ENCODE peak calls at places on chromosomes 6 and 20, in six cellular contexts. One of them, this sample, is unnamed. For H3K27me3, the result is how much of the 10 kb centered on the place peaks cover.

GRCh38 chr20:1920826-1921225 is 25.6 kb downstream of the SIRPA start:
- DNase-seq in Panc1: no peak
- DNase-seq in body of pancreas: no peak
- DNase-seq in upper lobe of right lung: no peak
- DNase-seq in heart left ventricle: no peak
- DNase-seq in upper lobe of left lung: no peak
- DNase-seq in this sample: no peak

GRCh38 chr20:23285536-23285935 is 65.1 kb upstream of the NXT1 start:
- DNase-seq in Panc1: no peak
- DNase-seq in body of pancreas: no peak
- DNase-seq in upper lobe of right lung: no peak
- DNase-seq in heart left ventricle: no peak
- DNase-seq in upper lobe of left lung: no peak
- DNase-seq in this sample: no peak

GRCh38 chr20:13552061-13552460 is 86.7 kb downstream of the TASP1 start:
- DNase-seq in Panc1: no peak
- DNase-seq in body of pancreas: no peak
- DNase-seq in upper lobe of right lung: no peak
- DNase-seq in heart left ventricle: no peak
- DNase-seq in upper lobe of left lung: no peak
- DNase-seq in this sample: no peak

GRCh38 chr6:159833556-159833955 is 33.5 kb downstream of the PNLDC1 start:
- DNase-seq in Panc1: no peak
- DNase-seq in body of pancreas: no peak
- DNase-seq in upper lobe of right lung: no peak
- DNase-seq in heart left ventricle: no peak
- DNase-seq in upper lobe of left lung: no peak
- DNase-seq in this sample: no peak

GRCh38 chr6:26156105-26156849 is 69.0 kb downstream of the HFE start:
- DNase-seq in Panc1: peak
- DNase-seq in body of pancreas: peak
- DNase-seq in upper lobe of right lung: peak
- DNase-seq in heart left ventricle: peak
- DNase-seq in upper lobe of left lung: peak
- DNase-seq in this sample: peak

GRCh38 chr6:137155830-137156229 is 17.6 kb downstream of the IL22RA2 start:
- DNase-seq in Panc1: no peak
- DNase-seq in body of pancreas: no peak
- DNase-seq in upper lobe of right lung: no peak
- DNase-seq in heart left ventricle: no peak
- DNase-seq in upper lobe of left lung: no peak
- DNase-seq in this sample: no peak

GRCh38 chr6:157536218-157536534 is 155.2 kb downstream of the ZDHHC14 start:
- DNase-seq in Panc1: no peak
- DNase-seq in body of pancreas: no peak
- DNase-seq in upper lobe of right lung: no peak
- DNase-seq in heart left ventricle: no peak
- DNase-seq in upper lobe of left lung: no peak
- DNase-seq in this sample: no peak

GRCh38 chr20:19784511-19785172 is 26.6 kb downstream of the RIN2 start:
- DNase-seq in Panc1: peak
- DNase-seq in body of pancreas: peak
- DNase-seq in upper lobe of right lung: peak
- DNase-seq in heart left ventricle: peak
- DNase-seq in upper lobe of left lung: peak
- DNase-seq in this sample: peak

GRCh38 chr6:70849348-70850069 is 107.4 kb downstream of the B3GAT2 start:
- DNase-seq in Panc1: no peak
- DNase-seq in body of pancreas: no peak
- DNase-seq in upper lobe of right lung: no peak
- DNase-seq in heart left ventricle: no peak
- DNase-seq in upper lobe of left lung: no peak
- DNase-seq in this sample: no peak

GRCh38 chr6:68728580-68728979 is 93.5 kb downstream of the ADGRB3 start:
- DNase-seq in Panc1: no peak
- DNase-seq in body of pancreas: no peak
- DNase-seq in upper lobe of right lung: no peak
- DNase-seq in heart left ventricle: no peak
- DNase-seq in upper lobe of left lung: no peak
- DNase-seq in this sample: no peak

GRCh38 chr6:48474136-48474535 is 363.1 kb upstream of the PTCHD4 start:
- DNase-seq in Panc1: no peak
- DNase-seq in body of pancreas: no peak
- DNase-seq in upper lobe of right lung: no peak
- DNase-seq in heart left ventricle: no peak
- DNase-seq in upper lobe of left lung: no peak
- DNase-seq in this sample: no peak

GRCh38 chr6:130396722-130397121 is 30.9 kb downstream of the TMEM200A start:
- DNase-seq in Panc1: no peak
- DNase-seq in body of pancreas: no peak
- DNase-seq in upper lobe of right lung: no peak
- DNase-seq in heart left ventricle: no peak
- DNase-seq in upper lobe of left lung: no peak
- DNase-seq in this sample: no peak

GRCh38 chr6:9553002-9553401 is 861.9 kb downstream of the TFAP2A start:
- DNase-seq in Panc1: no peak
- DNase-seq in body of pancreas: no peak
- DNase-seq in upper lobe of right lung: no peak
- DNase-seq in heart left ventricle: no peak
- DNase-seq in upper lobe of left lung: no peak
- DNase-seq in this sample: no peak

GRCh38 chr6:14423955-14424354 is 306.4 kb downstream of the CD83 start:
- DNase-seq in Panc1: no peak
- DNase-seq in body of pancreas: no peak
- DNase-seq in upper lobe of right lung: no peak
- DNase-seq in heart left ventricle: no peak
- DNase-seq in upper lobe of left lung: no peak
- DNase-seq in this sample: no peak

GRCh38 chr20:45419188-45420091 is 3.5 kb downstream of the PIGT start:
- DNase-seq in Panc1: peak
- DNase-seq in body of pancreas: peak
- DNase-seq in upper lobe of right lung: no peak
- DNase-seq in heart left ventricle: peak
- DNase-seq in upper lobe of left lung: peak
- DNase-seq in this sample: peak

GRCh38 chr20:47400685-47401084 is 44.2 kb upstream of the ZMYND8 start:
- DNase-seq in Panc1: no peak
- DNase-seq in body of pancreas: no peak
- DNase-seq in upper lobe of right lung: no peak
- DNase-seq in heart left ventricle: no peak
- DNase-seq in upper lobe of left lung: no peak
- DNase-seq in this sample: no peak

GRCh38 chr6:116287668-116288282 is 8.0 kb upstream of the TSPYL1 start:
- DNase-seq in Panc1: peak
- DNase-seq in body of pancreas: no peak
- DNase-seq in upper lobe of right lung: no peak
- DNase-seq in heart left ventricle: no peak
- DNase-seq in upper lobe of left lung: no peak
- DNase-seq in this sample: no peak

GRCh38 chr6:81999826-82000225 is 247.3 kb upstream of the TENT5A start:
- DNase-seq in Panc1: no peak
- DNase-seq in body of pancreas: no peak
- DNase-seq in upper lobe of right lung: no peak
- DNase-seq in heart left ventricle: no peak
- DNase-seq in upper lobe of left lung: no peak
- DNase-seq in this sample: no peak

GRCh38 chr6:18293192-18293904 is 29.0 kb upstream of the DEK start:
- DNase-seq in Panc1: no peak
- DNase-seq in body of pancreas: no peak
- DNase-seq in upper lobe of right lung: no peak
- DNase-seq in heart left ventricle: no peak
- DNase-seq in upper lobe of left lung: no peak
- DNase-seq in this sample: no peak

GRCh38 chr20:36097331-36097730 is 57.2 kb upstream of the EPB41L1 start:
- DNase-seq in Panc1: no peak
- DNase-seq in body of pancreas: no peak
- DNase-seq in upper lobe of right lung: no peak
- DNase-seq in heart left ventricle: no peak
- DNase-seq in upper lobe of left lung: no peak
- DNase-seq in this sample: no peak

GRCh38 chr20:61435823-61436220 is 183.8 kb downstream of the CDH4 start:
- DNase-seq in Panc1: no peak
- DNase-seq in body of pancreas: no peak
- DNase-seq in upper lobe of right lung: peak
- DNase-seq in heart left ventricle: no peak
- DNase-seq in upper lobe of left lung: no peak
- DNase-seq in this sample: no peak

GRCh38 chr6:437042-437402 is 45.5 kb downstream of the IRF4 start:
- DNase-seq in Panc1: no peak
- DNase-seq in body of pancreas: no peak
- DNase-seq in upper lobe of right lung: no peak
- DNase-seq in heart left ventricle: no peak
- DNase-seq in upper lobe of left lung: no peak
- DNase-seq in this sample: no peak
- H3K4me3 ChIP-seq in Panc1: no peak
- H3K4me3 ChIP-seq in body of pancreas: no peak
- H3K4me3 ChIP-seq in upper lobe of right lung: no peak
- H3K4me3 ChIP-seq in heart left ventricle: no peak
- H3K4me3 ChIP-seq in upper lobe of left lung: no peak
- H3K4me3 ChIP-seq in this sample: no peak

DNA sequence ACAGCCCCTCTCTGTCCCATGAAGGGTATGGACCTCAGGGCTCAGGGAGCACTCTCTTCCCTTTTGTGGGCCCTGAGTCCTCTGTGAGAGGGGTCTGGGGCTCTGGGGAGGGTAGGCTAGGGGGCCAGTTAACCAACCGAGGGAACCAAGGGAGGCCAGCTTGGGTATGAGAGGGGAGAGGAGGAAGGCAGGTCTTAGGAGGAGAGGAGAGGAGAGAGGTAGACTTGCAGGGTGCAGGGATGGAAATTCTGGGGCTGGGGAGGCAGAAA is 720 bp downstream of the DUSP15 start:
- DNase-seq in Panc1: no peak
- DNase-seq in body of pancreas: no peak
- DNase-seq in upper lobe of right lung: no peak
- DNase-seq in heart left ventricle: no peak
- DNase-seq in upper lobe of left lung: no peak
- DNase-seq in this sample: no peak
- H3K27me3 ChIP-seq in Panc1: under half
- H3K27me3 ChIP-seq in body of pancreas: under half
- H3K27me3 ChIP-seq in upper lobe of right lung: under half
- H3K27me3 ChIP-seq in heart left ventricle: under half
- H3K27me3 ChIP-seq in upper lobe of left lung: under half
- H3K27me3 ChIP-seq in this sample: under half

GRCh38 chr6:108797951-108798671 is 50.1 kb upstream of the ARMC2 start:
- DNase-seq in Panc1: no peak
- DNase-seq in body of pancreas: peak
- DNase-seq in upper lobe of right lung: no peak
- DNase-seq in heart left ventricle: no peak
- DNase-seq in upper lobe of left lung: no peak
- DNase-seq in this sample: no peak

GRCh38 chr6:108796875-108797274 is 51.3 kb upstream of the ARMC2 start:
- DNase-seq in Panc1: no peak
- DNase-seq in body of pancreas: peak
- DNase-seq in upper lobe of right lung: no peak
- DNase-seq in heart left ventricle: no peak
- DNase-seq in upper lobe of left lung: no peak
- DNase-seq in this sample: no peak

GRCh38 chr6:108795814-108796213 is 52.4 kb upstream of the ARMC2 start:
- DNase-seq in Panc1: no peak
- DNase-seq in body of pancreas: no peak
- DNase-seq in upper lobe of right lung: no peak
- DNase-seq in heart left ventricle: no peak
- DNase-seq in upper lobe of left lung: no peak
- DNase-seq in this sample: no peak

GRCh38 chr6:108793449-108794134 is 54.6 kb upstream of the ARMC2 start:
- DNase-seq in Panc1: no peak
- DNase-seq in body of pancreas: no peak
- DNase-seq in upper lobe of right lung: no peak
- DNase-seq in heart left ventricle: no peak
- DNase-seq in upper lobe of left lung: no peak
- DNase-seq in this sample: no peak

GRCh38 chr6:108795122-108795521 is 53.1 kb upstream of the ARMC2 start:
- DNase-seq in Panc1: no peak
- DNase-seq in body of pancreas: no peak
- DNase-seq in upper lobe of right lung: no peak
- DNase-seq in heart left ventricle: no peak
- DNase-seq in upper lobe of left lung: no peak
- DNase-seq in this sample: no peak
- H3K27ac ChIP-seq in Panc1: no peak
- H3K27ac ChIP-seq in body of pancreas: no peak
- H3K27ac ChIP-seq in upper lobe of right lung: no peak
- H3K27ac ChIP-seq in heart left ventricle: no peak
- H3K27ac ChIP-seq in upper lobe of left lung: no peak
- H3K27ac ChIP-seq in this sample: no peak

GRCh38 chr6:31713991-31714684 is 1.0 kb upstream of the LY6G6D start:
- DNase-seq in Panc1: no peak
- DNase-seq in body of pancreas: no peak
- DNase-seq in upper lobe of right lung: no peak
- DNase-seq in heart left ventricle: no peak
- DNase-seq in upper lobe of left lung: no peak
- DNase-seq in this sample: no peak

GRCh38 chr6:31711233-31711632 is 3.9 kb upstream of the LY6G6D start:
- DNase-seq in Panc1: no peak
- DNase-seq in body of pancreas: no peak
- DNase-seq in upper lobe of right lung: no peak
- DNase-seq in heart left ventricle: no peak
- DNase-seq in upper lobe of left lung: no peak
- DNase-seq in this sample: no peak

GRCh38 chr6:31715022-31715683 is at the start of gene LY6G6D:
- DNase-seq in Panc1: no peak
- DNase-seq in body of pancreas: no peak
- DNase-seq in upper lobe of right lung: no peak
- DNase-seq in heart left ventricle: no peak
- DNase-seq in upper lobe of left lung: no peak
- DNase-seq in this sample: no peak

GRCh38 chr6:31712296-31712695 is 2.9 kb upstream of the LY6G6D start:
- DNase-seq in Panc1: no peak
- DNase-seq in body of pancreas: peak
- DNase-seq in upper lobe of right lung: no peak
- DNase-seq in heart left ventricle: no peak
- DNase-seq in upper lobe of left lung: no peak
- DNase-seq in this sample: no peak

GRCh38 chr6:31713465-31713864 is 1.7 kb upstream of the LY6G6D start:
- DNase-seq in Panc1: no peak
- DNase-seq in body of pancreas: no peak
- DNase-seq in upper lobe of right lung: no peak
- DNase-seq in heart left ventricle: no peak
- DNase-seq in upper lobe of left lung: no peak
- DNase-seq in this sample: no peak
- H3K4me3 ChIP-seq in Panc1: no peak
- H3K4me3 ChIP-seq in body of pancreas: no peak
- H3K4me3 ChIP-seq in upper lobe of right lung: no peak
- H3K4me3 ChIP-seq in heart left ventricle: no peak
- H3K4me3 ChIP-seq in upper lobe of left lung: no peak
- H3K4me3 ChIP-seq in this sample: no peak

DNA sequence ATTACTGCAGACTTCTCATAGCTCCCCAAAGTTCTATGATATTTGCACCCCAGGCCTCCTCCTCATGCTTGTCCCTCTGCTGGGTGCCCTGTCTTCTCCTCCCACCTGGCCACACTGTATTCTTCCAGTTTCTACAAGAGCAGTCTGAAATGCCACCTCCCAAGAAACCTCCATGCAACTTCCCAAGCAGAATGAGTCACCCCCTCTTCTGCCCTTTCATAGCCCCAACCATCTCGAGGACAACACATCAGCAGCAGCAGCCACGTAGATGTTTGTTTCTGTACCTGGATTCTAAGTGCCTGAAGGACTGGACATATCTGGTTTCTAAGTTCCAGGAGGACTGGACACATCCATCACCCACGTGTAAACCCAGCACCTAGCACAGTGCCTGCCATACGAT is 6.6 kb upstream of the ULBP2 start:
- DNase-seq in Panc1: no peak
- DNase-seq in body of pancreas: no peak
- DNase-seq in upper lobe of right lung: no peak
- DNase-seq in heart left ventricle: no peak
- DNase-seq in upper lobe of left lung: no peak
- DNase-seq in this sample: no peak
- H3K27me3 ChIP-seq in Panc1: under half
- H3K27me3 ChIP-seq in body of pancreas: under half
- H3K27me3 ChIP-seq in upper lobe of right lung: half or more
- H3K27me3 ChIP-seq in heart left ventricle: under half
- H3K27me3 ChIP-seq in upper lobe of left lung: under half
- H3K27me3 ChIP-seq in this sample: under half

This sample was measured in psoas muscle.